ENCODE peak calls at places on chromosomes 4 and X, in nine cellular contexts. One of them, this sample, is unnamed.

GRCh38 chrX:54808109-54808604 is 612 bp downstream of the MAGED2 start:
- DNase-seq in Right ventricle myocardium inferior: peak; percentile 81
- DNase-seq in pons: peak; percentile 57
- DNase-seq in neuronal stem cell: peak; percentile 70
- DNase-seq in mucosa of descending colon: peak; percentile 69
- DNase-seq in HT1080: no peak
- DNase-seq in activated CD4-positive, alpha-beta T cell treated with anti-CD3 and anti-CD28 coated beads, Interleukin-2, amount 50 U/mL, for 48 hours: peak; percentile 44
- DNase-seq in cardiac muscle cell: peak; percentile 72
- DNase-seq in NCI-H2081: peak; percentile 47
- DNase-seq in this sample: peak; percentile 72

GRCh38 chr4:139682309-139683210 is 16.9 kb downstream of the MGST2 start:
- DNase-seq in Right ventricle myocardium inferior: no peak
- DNase-seq in activated CD4-positive, alpha-beta T cell treated with anti-CD3 and anti-CD28 coated beads, Interleukin-2, amount 50 U/mL, for 48 hours: no peak
- DNase-seq in mucosa of descending colon: no peak
- DNase-seq in HT1080: no peak
- DNase-seq in cardiac muscle cell: peak; percentile 62
- DNase-seq in pons: no peak
- DNase-seq in neuronal stem cell: no peak
- DNase-seq in NCI-H2081: no peak
- DNase-seq in this sample: no peak

GRCh38 chrX:130714135-130714534 is 188.9 kb downstream of the ENOX2 start:
- DNase-seq in activated CD4-positive, alpha-beta T cell treated with anti-CD3 and anti-CD28 coated beads, Interleukin-2, amount 50 U/mL, for 48 hours: no peak
- DNase-seq in Right ventricle myocardium inferior: no peak
- DNase-seq in cardiac muscle cell: no peak
- DNase-seq in HT1080: no peak
- DNase-seq in NCI-H2081: no peak
- DNase-seq in mucosa of descending colon: no peak
- DNase-seq in neuronal stem cell: no peak
- DNase-seq in pons: no peak
- DNase-seq in this sample: no peak

GRCh38 chr4:16195209-16195608 is 31.1 kb downstream of the TAPT1 start:
- DNase-seq in Right ventricle myocardium inferior: no peak
- DNase-seq in pons: no peak
- DNase-seq in NCI-H2081: no peak
- DNase-seq in HT1080: no peak
- DNase-seq in neuronal stem cell: no peak
- DNase-seq in mucosa of descending colon: no peak
- DNase-seq in cardiac muscle cell: no peak
- DNase-seq in activated CD4-positive, alpha-beta T cell treated with anti-CD3 and anti-CD28 coated beads, Interleukin-2, amount 50 U/mL, for 48 hours: no peak
- DNase-seq in this sample: no peak

GRCh38 chr4:1398686-1399507 is 7.3 kb downstream of the NKX1-1 start:
- DNase-seq in mucosa of descending colon: no peak
- DNase-seq in pons: no peak
- DNase-seq in activated CD4-positive, alpha-beta T cell treated with anti-CD3 and anti-CD28 coated beads, Interleukin-2, amount 50 U/mL, for 48 hours: no peak
- DNase-seq in Right ventricle myocardium inferior: no peak
- DNase-seq in NCI-H2081: no peak
- DNase-seq in neuronal stem cell: no peak
- DNase-seq in HT1080: no peak
- DNase-seq in cardiac muscle cell: no peak
- DNase-seq in this sample: no peak

GRCh38 chr4:7792616-7793015 is 147.0 kb downstream of the AFAP1 start:
- DNase-seq in Right ventricle myocardium inferior: no peak
- DNase-seq in neuronal stem cell: no peak
- DNase-seq in NCI-H2081: no peak
- DNase-seq in HT1080: no peak
- DNase-seq in cardiac muscle cell: peak; percentile 26
- DNase-seq in mucosa of descending colon: no peak
- DNase-seq in pons: no peak
- DNase-seq in activated CD4-positive, alpha-beta T cell treated with anti-CD3 and anti-CD28 coated beads, Interleukin-2, amount 50 U/mL, for 48 hours: no peak
- DNase-seq in this sample: no peak

GRCh38 chr4:6772223-6772928 is 10.2 kb upstream of the KIAA0232 start:
- DNase-seq in neuronal stem cell: no peak
- DNase-seq in activated CD4-positive, alpha-beta T cell treated with anti-CD3 and anti-CD28 coated beads, Interleukin-2, amount 50 U/mL, for 48 hours: no peak
- DNase-seq in HT1080: no peak
- DNase-seq in mucosa of descending colon: peak; percentile 75
- DNase-seq in Right ventricle myocardium inferior: no peak
- DNase-seq in pons: no peak
- DNase-seq in NCI-H2081: no peak
- DNase-seq in cardiac muscle cell: no peak
- DNase-seq in this sample: peak; percentile 79

GRCh38 chrX:129678176-129678880 is 23.6 kb upstream of the APLN start:
- DNase-seq in pons: peak; percentile 52
- DNase-seq in mucosa of descending colon: peak; percentile 47
- DNase-seq in Right ventricle myocardium inferior: no peak
- DNase-seq in HT1080: peak; percentile 15
- DNase-seq in activated CD4-positive, alpha-beta T cell treated with anti-CD3 and anti-CD28 coated beads, Interleukin-2, amount 50 U/mL, for 48 hours: peak; percentile 45
- DNase-seq in NCI-H2081: peak; percentile 60
- DNase-seq in neuronal stem cell: no peak
- DNase-seq in cardiac muscle cell: no peak
- DNase-seq in this sample: peak; percentile 35

GRCh38 chr4:163191999-163192398 is 25.3 kb upstream of the NAF1 start:
- DNase-seq in NCI-H2081: no peak
- DNase-seq in pons: no peak
- DNase-seq in HT1080: peak; percentile 25
- DNase-seq in neuronal stem cell: no peak
- DNase-seq in mucosa of descending colon: no peak
- DNase-seq in activated CD4-positive, alpha-beta T cell treated with anti-CD3 and anti-CD28 coated beads, Interleukin-2, amount 50 U/mL, for 48 hours: no peak
- DNase-seq in cardiac muscle cell: no peak
- DNase-seq in Right ventricle myocardium inferior: no peak
- DNase-seq in this sample: no peak

GRCh38 chrX:140292961-140293360 is 211.9 kb downstream of the SOX3 start:
- DNase-seq in mucosa of descending colon: no peak
- DNase-seq in pons: no peak
- DNase-seq in activated CD4-positive, alpha-beta T cell treated with anti-CD3 and anti-CD28 coated beads, Interleukin-2, amount 50 U/mL, for 48 hours: no peak
- DNase-seq in neuronal stem cell: no peak
- DNase-seq in HT1080: no peak
- DNase-seq in Right ventricle myocardium inferior: no peak
- DNase-seq in NCI-H2081: no peak
- DNase-seq in cardiac muscle cell: no peak
- DNase-seq in this sample: no peak

GRCh38 chr4:62320612-62321011 is 1120.5 kb downstream of the ADGRL3 start:
- DNase-seq in cardiac muscle cell: no peak
- DNase-seq in pons: no peak
- DNase-seq in mucosa of descending colon: no peak
- DNase-seq in neuronal stem cell: no peak
- DNase-seq in HT1080: no peak
- DNase-seq in NCI-H2081: peak; percentile 82
- DNase-seq in Right ventricle myocardium inferior: no peak
- DNase-seq in activated CD4-positive, alpha-beta T cell treated with anti-CD3 and anti-CD28 coated beads, Interleukin-2, amount 50 U/mL, for 48 hours: no peak
- DNase-seq in this sample: no peak

GRCh38 chrX:39518451-39519212 is 579.1 kb downstream of the BCOR start:
- DNase-seq in Right ventricle myocardium inferior: no peak
- DNase-seq in pons: peak; percentile 3
- DNase-seq in NCI-H2081: peak; percentile 41
- DNase-seq in cardiac muscle cell: no peak
- DNase-seq in neuronal stem cell: no peak
- DNase-seq in HT1080: no peak
- DNase-seq in mucosa of descending colon: no peak
- DNase-seq in activated CD4-positive, alpha-beta T cell treated with anti-CD3 and anti-CD28 coated beads, Interleukin-2, amount 50 U/mL, for 48 hours: no peak
- DNase-seq in this sample: no peak

GRCh38 chrX:65697915-65698796 is 30.7 kb downstream of the MSN start:
- DNase-seq in cardiac muscle cell: peak; percentile 40
- DNase-seq in activated CD4-positive, alpha-beta T cell treated with anti-CD3 and anti-CD28 coated beads, Interleukin-2, amount 50 U/mL, for 48 hours: peak; percentile 74
- DNase-seq in NCI-H2081: no peak
- DNase-seq in Right ventricle myocardium inferior: peak; percentile 76
- DNase-seq in pons: peak; percentile 48
- DNase-seq in HT1080: peak; percentile 83
- DNase-seq in neuronal stem cell: no peak
- DNase-seq in mucosa of descending colon: peak; percentile 42
- DNase-seq in this sample: peak; percentile 45

GRCh38 chrX:29225670-29226069 is 638.4 kb downstream of the IL1RAPL1 start:
- DNase-seq in HT1080: no peak
- DNase-seq in cardiac muscle cell: no peak
- DNase-seq in pons: no peak
- DNase-seq in mucosa of descending colon: no peak
- DNase-seq in neuronal stem cell: no peak
- DNase-seq in activated CD4-positive, alpha-beta T cell treated with anti-CD3 and anti-CD28 coated beads, Interleukin-2, amount 50 U/mL, for 48 hours: no peak
- DNase-seq in Right ventricle myocardium inferior: no peak
- DNase-seq in NCI-H2081: no peak
- DNase-seq in this sample: no peak

GRCh38 chr4:16710198-16710597 is 188.2 kb downstream of the LDB2 start:
- DNase-seq in pons: no peak
- DNase-seq in neuronal stem cell: no peak
- DNase-seq in HT1080: no peak
- DNase-seq in activated CD4-positive, alpha-beta T cell treated with anti-CD3 and anti-CD28 coated beads, Interleukin-2, amount 50 U/mL, for 48 hours: no peak
- DNase-seq in Right ventricle myocardium inferior: no peak
- DNase-seq in cardiac muscle cell: no peak
- DNase-seq in NCI-H2081: no peak
- DNase-seq in mucosa of descending colon: no peak
- DNase-seq in this sample: no peak

GRCh38 chrX:96387801-96388200 is 296.8 kb upstream of the DIAPH2 start:
- DNase-seq in mucosa of descending colon: no peak
- DNase-seq in neuronal stem cell: no peak
- DNase-seq in Right ventricle myocardium inferior: no peak
- DNase-seq in cardiac muscle cell: no peak
- DNase-seq in NCI-H2081: no peak
- DNase-seq in activated CD4-positive, alpha-beta T cell treated with anti-CD3 and anti-CD28 coated beads, Interleukin-2, amount 50 U/mL, for 48 hours: no peak
- DNase-seq in pons: no peak
- DNase-seq in HT1080: no peak
- DNase-seq in this sample: no peak

This sample was measured in colonic mucosa.